ENCODE peak calls at places on chromosomes 6 and 20, in nine cellular contexts. W is psoas muscle, A is GM23248, F is ovary, C is spleen, K is Peyer's patch, X is endodermal cell, T is uterus, H is tibial nerve. S is an unnamed sample. For H3K27me3, the result is how much of the 10 kb centered on the place peaks cover.

GRCh38 chr20:22795897-22796296 is 211.5 kb upstream of the FOXA2 start:
- DNase-seq in W (peak), A (peak), F (peak), C (no peak), K (peak), X (no peak), T (peak), H (peak), S (no peak)

GRCh38 chr6:135568366-135568765 is 70.8 kb upstream of the AHI1 start:
- DNase-seq in W (no peak), A (peak), F (peak), C (no peak), K (peak), X (no peak), T (no peak), H (peak), S (peak)

GRCh38 chr6:141403827-141404226 is 728.9 kb upstream of the GJE1 start:
- DNase-seq in W (no peak), A (peak), F (no peak), C (no peak), K (no peak), X (no peak), T (no peak), H (peak), S (peak)

GRCh38 chr6:89459501-89459900 is 26.5 kb downstream of the ANKRD6 start:
- DNase-seq in W (no peak), A (no peak), F (no peak), C (no peak), K (no peak), X (no peak), T (no peak), H (no peak), S (no peak)

GRCh38 chr6:13177617-13178506 is 150.5 kb downstream of the TBC1D7 start:
- DNase-seq in W (no peak), A (no peak), F (no peak), C (no peak), K (no peak), X (no peak), T (no peak), H (no peak), S (no peak)

GRCh38 chr20:9514072-9514460 is 324 bp upstream of the LAMP5 start:
- DNase-seq in W (no peak), A (no peak), F (no peak), C (no peak), K (no peak), X (no peak), T (no peak), H (no peak), S (no peak)

GRCh38 chr6:169619650-169620049 is 82.2 kb downstream of the WDR27 start:
- DNase-seq in W (no peak), A (peak), F (no peak), C (no peak), K (no peak), X (no peak), T (no peak), H (no peak), S (no peak)

GRCh38 chr20:45181639-45182038 is 6.9 kb downstream of the PI3 start:
- DNase-seq in W (no peak), A (peak), F (no peak), C (no peak), K (no peak), X (no peak), T (no peak), H (no peak), S (no peak)

GRCh38 chr6:129894904-129895303 is 33.8 kb upstream of the TMEM244 start:
- DNase-seq in W (no peak), A (peak), F (no peak), C (no peak), K (no peak), X (no peak), T (no peak), H (no peak), S (no peak)

GRCh38 chr20:18172379-18172778 is 34.7 kb downstream of the KAT14 start:
- DNase-seq in W (no peak), A (no peak), F (no peak), C (no peak), K (no peak), X (no peak), T (no peak), H (no peak), S (no peak)

GRCh38 chr6:87102296-87102695 is 7.4 kb upstream of the CGA start:
- DNase-seq in W (no peak), A (no peak), F (no peak), C (no peak), K (no peak), X (no peak), T (no peak), H (no peak), S (peak)

GRCh38 chr6:93416575-93417420 is 2.6 kb downstream of the EPHA7 start:
- DNase-seq in W (peak), A (peak), F (peak), C (peak), K (no peak), X (peak), T (peak), H (no peak), S (peak)

GRCh38 chr6:15535495-15536200 is 127.2 kb downstream of the DTNBP1 start:
- DNase-seq in W (no peak), A (no peak), F (no peak), C (no peak), K (no peak), X (no peak), T (no peak), H (no peak), S (peak)

GRCh38 chr6:76644231-76644630 is 571.8 kb upstream of the IMPG1 start:
- DNase-seq in W (no peak), A (peak), F (no peak), C (no peak), K (no peak), X (no peak), T (no peak), H (no peak), S (no peak)

GRCh38 chr6:142735182-142735581 is 209.8 kb downstream of the HIVEP2 start:
- DNase-seq in W (no peak), A (no peak), F (no peak), C (no peak), K (no peak), X (peak), T (no peak), H (no peak), S (no peak)

GRCh38 chr6:125114248-125114858 is 39.2 kb upstream of the TPD52L1 start:
- DNase-seq in W (peak), A (peak), F (peak), C (no peak), K (no peak), X (no peak), T (peak), H (peak), S (peak)

GRCh38 chr6:34888441-34888820 is 589 bp upstream of the TAF11 start:
- DNase-seq in W (no peak), A (no peak), F (no peak), C (no peak), K (no peak), X (no peak), T (no peak), H (no peak), S (peak)

GRCh38 chr6:72022830-72023229 is 136.5 kb downstream of the RIMS1 start:
- DNase-seq in W (no peak), A (no peak), F (no peak), C (no peak), K (no peak), X (no peak), T (no peak), H (no peak), S (no peak)

GRCh38 chr6:159892053-159892452 is 1.3 kb downstream of the MAS1 start:
- DNase-seq in W (no peak), A (no peak), F (no peak), C (no peak), K (no peak), X (no peak), T (no peak), H (no peak), S (no peak)

GRCh38 chr6:88982720-88983119 is 19.3 kb upstream of the RNGTT start:
- DNase-seq in W (peak), A (peak), F (peak), C (no peak), K (no peak), X (no peak), T (peak), H (peak), S (peak)

GRCh38 chr6:78589426-78589825 is 277.9 kb upstream of the IRAK1BP1 start:
- DNase-seq in W (no peak), A (peak), F (no peak), C (no peak), K (no peak), X (no peak), T (no peak), H (no peak), S (no peak)

GRCh38 chr6:47701374-47701773 is 3.0 kb downstream of the ADGRF4 start:
- DNase-seq in W (no peak), A (no peak), F (no peak), C (no peak), K (no peak), X (no peak), T (no peak), H (no peak), S (peak)

GRCh38 chr20:49501917-49502316 is 19.4 kb upstream of the KCNB1 start:
- DNase-seq in W (no peak), A (peak), F (no peak), C (no peak), K (no peak), X (no peak), T (no peak), H (no peak), S (no peak)

GRCh38 chr6:113843500-113844068 is 13.6 kb upstream of the MARCKS start:
- DNase-seq in W (no peak), A (no peak), F (no peak), C (no peak), K (no peak), X (peak), T (no peak), H (no peak), S (no peak)

GRCh38 chr6:42046491-42047219 is 3.7 kb upstream of the TAF8 start:
- DNase-seq in W (no peak), A (peak), F (no peak), C (no peak), K (no peak), X (no peak), T (no peak), H (no peak), S (no peak)

GRCh38 chr20:13364278-13365170 is 143.4 kb downstream of the ISM1 start:
- DNase-seq in W (no peak), A (no peak), F (no peak), C (no peak), K (no peak), X (no peak), T (no peak), H (no peak), S (no peak)

GRCh38 chr6:79374308-79374707 is 139.8 kb upstream of the HMGN3 start:
- DNase-seq in W (no peak), A (no peak), F (no peak), C (no peak), K (no peak), X (no peak), T (no peak), H (no peak), S (no peak)

GRCh38 chr6:158649289-158650143 is at the start of gene SYTL3:
- DNase-seq in W (no peak), A (peak), F (peak), C (peak), K (peak), X (peak), T (no peak), H (no peak), S (peak)

GRCh38 chr6:20403766-20404640 is 2.3 kb downstream of the E2F3 start:
- DNase-seq in W (peak), A (peak), F (no peak), C (no peak), K (peak), X (peak), T (no peak), H (peak), S (peak)

GRCh38 chr6:79072640-79073181 is 5.3 kb downstream of the PHIP start:
- DNase-seq in W (no peak), A (no peak), F (no peak), C (no peak), K (no peak), X (no peak), T (no peak), H (no peak), S (no peak)

GRCh38 chr6:106626485-106626884 is 2.8 kb downstream of the RTN4IP1 start:
- DNase-seq in W (no peak), A (no peak), F (no peak), C (no peak), K (no peak), X (no peak), T (no peak), H (no peak), S (no peak)

GRCh38 chr6:143564484-143565017 is 53.0 kb upstream of the FUCA2 start:
- DNase-seq in W (no peak), A (no peak), F (no peak), C (no peak), K (no peak), X (no peak), T (no peak), H (no peak), S (no peak)

GRCh38 chr6:52598123-52598823 is 21.4 kb upstream of the TRAM2 start:
- DNase-seq in W (peak), A (peak), F (peak), C (no peak), K (no peak), X (peak), T (peak), H (peak), S (peak)

GRCh38 chr6:87494761-87495422 is 22.1 kb downstream of the SLC35A1 start:
- DNase-seq in W (no peak), A (no peak), F (no peak), C (no peak), K (no peak), X (no peak), T (no peak), H (no peak), S (no peak)

GRCh38 chr20:1331101-1331500 is 2.2 kb upstream of the SDCBP2 start:
- DNase-seq in W (no peak), A (no peak), F (no peak), C (peak), K (no peak), X (peak), T (no peak), H (no peak), S (no peak)

GRCh38 chr6:56450882-56451739 is 191.6 kb downstream of the DST start:
- DNase-seq in W (peak), A (peak), F (peak), C (no peak), K (no peak), X (no peak), T (peak), H (no peak), S (no peak)

GRCh38 chr6:36028088-36028886 is 679 bp downstream of the MAPK14 start:
- DNase-seq in W (peak), A (peak), F (peak), C (peak), K (peak), X (peak), T (peak), H (no peak), S (peak)

GRCh38 chr6:3990692-3991491 is 88.0 kb downstream of the FAM217A start:
- DNase-seq in W (peak), A (peak), F (peak), C (peak), K (peak), X (peak), T (peak), H (peak), S (peak)
- H3K4me3 ChIP-seq in W (peak), A (peak), F (peak), C (peak), K (no peak), X (no peak), T (peak), H (peak), S (no peak)

GRCh38 chr20:37366749-37367148 is 20.8 kb downstream of the SRC start:
- DNase-seq in W (no peak), A (no peak), F (no peak), C (no peak), K (no peak), X (no peak), T (no peak), H (no peak), S (no peak)

GRCh38 chr20:37365760-37366638 is 20.1 kb downstream of the SRC start:
- DNase-seq in W (no peak), A (no peak), F (no peak), C (no peak), K (no peak), X (no peak), T (no peak), H (no peak), S (no peak)

GRCh38 chr20:37364013-37364926 is 18.3 kb downstream of the SRC start:
- DNase-seq in W (no peak), A (no peak), F (peak), C (peak), K (no peak), X (peak), T (no peak), H (no peak), S (no peak)

GRCh38 chr20:37363221-37364012 is 17.5 kb downstream of the SRC start:
- DNase-seq in W (no peak), A (no peak), F (peak), C (peak), K (no peak), X (no peak), T (no peak), H (no peak), S (no peak)

GRCh38 chr20:37364927-37365272 is 19.0 kb downstream of the SRC start:
- DNase-seq in W (no peak), A (no peak), F (no peak), C (no peak), K (no peak), X (peak), T (no peak), H (no peak), S (no peak)
- H3K27ac ChIP-seq in W (no peak), A (no peak), F (no peak), C (peak), K (no peak), X (no peak), T (no peak), H (no peak), S (no peak)

GRCh38 chr20:47748069-47748468 is 37.2 kb downstream of the SULF2 start:
- DNase-seq in W (no peak), A (no peak), F (no peak), C (no peak), K (no peak), X (no peak), T (no peak), H (no peak), S (no peak)
- H3K27me3 ChIP-seq in W (under half), A (under half), F (under half), C (under half), K (under half), X (under half), T (under half), H (under half), S (under half)

GRCh38 chr6:138544521-138544920 is 45.2 kb upstream of the NHSL1 start:
- DNase-seq in W (no peak), A (no peak), F (no peak), C (no peak), K (no peak), X (no peak), T (no peak), H (no peak), S (no peak)

GRCh38 chr6:138543648-138544047 is 44.4 kb upstream of the NHSL1 start:
- DNase-seq in W (no peak), A (no peak), F (no peak), C (no peak), K (no peak), X (no peak), T (no peak), H (no peak), S (peak)

GRCh38 chr6:138546733-138547185 is 47.5 kb upstream of the NHSL1 start:
- DNase-seq in W (no peak), A (peak), F (no peak), C (no peak), K (no peak), X (peak), T (no peak), H (no peak), S (no peak)

GRCh38 chr6:138541793-138542481 is 42.6 kb upstream of the NHSL1 start:
- DNase-seq in W (no peak), A (peak), F (no peak), C (no peak), K (no peak), X (no peak), T (no peak), H (no peak), S (no peak)

GRCh38 chr6:138545621-138545980 is 46.3 kb upstream of the NHSL1 start:
- DNase-seq in W (peak), A (peak), F (peak), C (no peak), K (no peak), X (peak), T (peak), H (peak), S (peak)
- H3K4me3 ChIP-seq in W (peak), A (peak), F (no peak), C (no peak), K (no peak), X (peak), T (no peak), H (peak), S (no peak)

S was measured in small intestine.